ENCODE peak calls at places on chromosomes 2 and 18, in four cellular contexts. R, L, N and I are unnamed samples.
A peak's percentile ranks its signal among the peaks of the same experiment; 100 is the strongest.

GRCh38 chr18:8254664-8255063 is 354.6 kb upstream of the RAB12 start:
- DNase-seq in L (no peak), R (peak; percentile 27), N (no peak), I (peak; percentile 25)

GRCh38 chr18:56702946-56703345 is 51.8 kb downstream of the WDR7 start:
- DNase-seq in N (no peak), R (peak; percentile 11), L (no peak), I (peak; percentile 48)

GRCh38 chr2:142777742-142778141 is 99.7 kb upstream of the KYNU start:
- DNase-seq in L (no peak), R (no peak), N (no peak), I (no peak)

GRCh38 chr18:48230459-48231113 is 178.6 kb downstream of the ZBTB7C start:
- DNase-seq in N (no peak), R (peak; percentile 15), L (no peak), I (peak; percentile 60)

GRCh38 chr18:77250926-77251729 is 1.5 kb downstream of the GALR1 start:
- DNase-seq in L (no peak), R (no peak), N (no peak), I (peak; percentile 34)

GRCh38 chr2:239201531-239201876 is 199.3 kb downstream of the HDAC4 start:
- DNase-seq in N (no peak), L (no peak), R (no peak), I (no peak)

GRCh38 chr2:190819835-190820234 is 60.8 kb upstream of the GLS start:
- DNase-seq in N (no peak), L (no peak), R (peak; percentile 76), I (peak; percentile 56)

GRCh38 chr2:36069083-36069482 is 286.5 kb upstream of the CRIM1 start:
- DNase-seq in N (no peak), L (no peak), R (no peak), I (no peak)

GRCh38 chr18:11104307-11104706 is 45.1 kb downstream of the PIEZO2 start:
- DNase-seq in L (no peak), N (no peak), R (no peak), I (no peak)

GRCh38 chr2:215476424-215476823 is 40.6 kb upstream of the FN1 start:
- DNase-seq in R (no peak), N (no peak), L (no peak), I (peak; percentile 67)

GRCh38 chr2:149161481-149162225 is 123.2 kb downstream of the LYPD6B start:
- DNase-seq in R (no peak), N (no peak), L (peak; percentile 25), I (no peak)

GRCh38 chr2:75375646-75376582 is 176.6 kb upstream of the TACR1 start:
- DNase-seq in L (no peak), R (peak; percentile 38), N (no peak), I (peak; percentile 12)

GRCh38 chr18:11980148-11980554 is 1.2 kb upstream of the IMPA2 start:
- DNase-seq in L (no peak), N (no peak), R (no peak), I (no peak)

GRCh38 chr2:55839182-55839819 is 84.3 kb downstream of the EFEMP1 start:
- DNase-seq in N (no peak), R (peak; percentile 37), L (no peak), I (peak; percentile 47)

GRCh38 chr2:129806317-129806716 is 173.1 kb upstream of the RAB6C start:
- DNase-seq in L (no peak), R (no peak), N (no peak), I (no peak)

GRCh38 chr2:222514901-222515300 is 90.6 kb downstream of the SGPP2 start:
- DNase-seq in L (no peak), N (no peak), R (no peak), I (no peak)

GRCh38 chr2:232013701-232014353 is 52.3 kb downstream of the DIS3L2 start:
- DNase-seq in R (peak; percentile 93), N (no peak), L (no peak), I (peak; percentile 97)

GRCh38 chr18:29248856-29249255 is 1071.9 kb upstream of the CDH2 start:
- DNase-seq in N (no peak), L (no peak), R (no peak), I (no peak)

GRCh38 chr2:113160248-113160647 is 13.5 kb upstream of the PSD4 start:
- DNase-seq in N (no peak), R (no peak), L (no peak), I (no peak)

GRCh38 chr2:16948073-16948472 is 282.4 kb upstream of the CYRIA start:
- DNase-seq in L (no peak), R (no peak), N (no peak), I (no peak)

GRCh38 chr18:8960740-8961657 is 141.5 kb upstream of the NDUFV2 start:
- DNase-seq in R (peak; percentile 87), L (no peak), N (no peak), I (peak; percentile 91)

GRCh38 chr18:23106575-23106974 is 28.7 kb upstream of the CABLES1 start:
- DNase-seq in R (peak; percentile 93), N (no peak), L (no peak), I (peak; percentile 86)

GRCh38 chr2:165655653-165656052 is 138.4 kb downstream of the GALNT3 start:
- DNase-seq in R (no peak), L (no peak), N (no peak), I (no peak)

GRCh38 chr2:190782264-190782663 is 98.4 kb upstream of the GLS start:
- DNase-seq in R (no peak), L (no peak), N (no peak), I (no peak)

GRCh38 chr2:96153991-96154431 is 8.8 kb upstream of the DUSP2 start:
- DNase-seq in R (no peak), N (no peak), L (no peak), I (no peak)

GRCh38 chr18:49561377-49562193 is at the start of gene LIPG:
- DNase-seq in R (peak; percentile 83), N (peak; percentile 3), L (peak; percentile 5), I (peak; percentile 76)

GRCh38 chr18:8946046-8946838 is 156.3 kb upstream of the NDUFV2 start:
- DNase-seq in R (peak; percentile 98), L (no peak), N (no peak), I (peak; percentile 97)

GRCh38 chr2:8633735-8634313 is 48.0 kb upstream of the ID2 start:
- DNase-seq in R (peak; percentile 97), N (no peak), L (no peak), I (peak; percentile 83)

GRCh38 chr2:126720647-126721046 is 64.7 kb downstream of the GYPC start:
- DNase-seq in L (no peak), N (no peak), R (no peak), I (no peak)

GRCh38 chr2:102893870-102894269 is 132.0 kb downstream of the TMEM182 start:
- DNase-seq in L (no peak), R (no peak), N (no peak), I (no peak)